ENCODE peak calls at places on chromosomes 13 and 19, in four cellular contexts. One of them, this sample, is unnamed.

GRCh38 chr19:5960005-5961001 is 17.6 kb downstream of the RANBP3 start:
- DNase-seq in stimulated activated CD8-positive, alpha-beta memory T cell treated with anti-CD3 and anti-CD28 coated beads, Interleukin-4, amount 100 ng/mL, for 24 hours: no peak
- DNase-seq in activated naive CD8-positive, alpha-beta T cell treated with anti-CD3 and anti-CD28 coated beads for 36 hours: no peak
- DNase-seq in fibroblast of pulmonary artery: no peak
- DNase-seq in this sample: no peak

GRCh38 chr13:101474419-101474957 is 22.0 kb downstream of the ITGBL1 start:
- DNase-seq in stimulated activated CD8-positive, alpha-beta memory T cell treated with anti-CD3 and anti-CD28 coated beads, Interleukin-4, amount 100 ng/mL, for 24 hours: no peak
- DNase-seq in activated naive CD8-positive, alpha-beta T cell treated with anti-CD3 and anti-CD28 coated beads for 36 hours: no peak
- DNase-seq in fibroblast of pulmonary artery: peak
- DNase-seq in this sample: no peak

GRCh38 chr19:18586311-18586710 is 2.3 kb upstream of the REX1BD start:
- DNase-seq in stimulated activated CD8-positive, alpha-beta memory T cell treated with anti-CD3 and anti-CD28 coated beads, Interleukin-4, amount 100 ng/mL, for 24 hours: no peak
- DNase-seq in activated naive CD8-positive, alpha-beta T cell treated with anti-CD3 and anti-CD28 coated beads for 36 hours: no peak
- DNase-seq in fibroblast of pulmonary artery: no peak
- DNase-seq in this sample: no peak

GRCh38 chr13:65921933-65922332 is 1308.2 kb downstream of the PCDH9 start:
- DNase-seq in fibroblast of pulmonary artery: no peak
- DNase-seq in stimulated activated CD8-positive, alpha-beta memory T cell treated with anti-CD3 and anti-CD28 coated beads, Interleukin-4, amount 100 ng/mL, for 24 hours: no peak
- DNase-seq in activated naive CD8-positive, alpha-beta T cell treated with anti-CD3 and anti-CD28 coated beads for 36 hours: no peak
- DNase-seq in this sample: no peak

GRCh38 chr19:47729799-47730520 is 15.4 kb upstream of the NOP53 start:
- DNase-seq in fibroblast of pulmonary artery: peak
- DNase-seq in activated naive CD8-positive, alpha-beta T cell treated with anti-CD3 and anti-CD28 coated beads for 36 hours: peak
- DNase-seq in stimulated activated CD8-positive, alpha-beta memory T cell treated with anti-CD3 and anti-CD28 coated beads, Interleukin-4, amount 100 ng/mL, for 24 hours: peak
- DNase-seq in this sample: no peak

GRCh38 chr13:96539791-96540190 is 449.9 kb downstream of the HS6ST3 start:
- DNase-seq in stimulated activated CD8-positive, alpha-beta memory T cell treated with anti-CD3 and anti-CD28 coated beads, Interleukin-4, amount 100 ng/mL, for 24 hours: no peak
- DNase-seq in activated naive CD8-positive, alpha-beta T cell treated with anti-CD3 and anti-CD28 coated beads for 36 hours: no peak
- DNase-seq in fibroblast of pulmonary artery: no peak
- DNase-seq in this sample: no peak

GRCh38 chr13:34358811-34359513 is 541.0 kb downstream of the RFC3 start:
- DNase-seq in fibroblast of pulmonary artery: peak
- DNase-seq in stimulated activated CD8-positive, alpha-beta memory T cell treated with anti-CD3 and anti-CD28 coated beads, Interleukin-4, amount 100 ng/mL, for 24 hours: no peak
- DNase-seq in activated naive CD8-positive, alpha-beta T cell treated with anti-CD3 and anti-CD28 coated beads for 36 hours: no peak
- DNase-seq in this sample: no peak

GRCh38 chr19:47615714-47616113 is 6.8 kb downstream of the BICRA start:
- DNase-seq in stimulated activated CD8-positive, alpha-beta memory T cell treated with anti-CD3 and anti-CD28 coated beads, Interleukin-4, amount 100 ng/mL, for 24 hours: no peak
- DNase-seq in activated naive CD8-positive, alpha-beta T cell treated with anti-CD3 and anti-CD28 coated beads for 36 hours: no peak
- DNase-seq in fibroblast of pulmonary artery: no peak
- DNase-seq in this sample: no peak

GRCh38 chr13:107069107-107069776 is 501.3 kb upstream of the ARGLU1 start:
- DNase-seq in activated naive CD8-positive, alpha-beta T cell treated with anti-CD3 and anti-CD28 coated beads for 36 hours: no peak
- DNase-seq in fibroblast of pulmonary artery: no peak
- DNase-seq in stimulated activated CD8-positive, alpha-beta memory T cell treated with anti-CD3 and anti-CD28 coated beads, Interleukin-4, amount 100 ng/mL, for 24 hours: no peak
- DNase-seq in this sample: no peak

GRCh38 chr13:84847107-84847506 is 952.1 kb downstream of the SLITRK6 start:
- DNase-seq in activated naive CD8-positive, alpha-beta T cell treated with anti-CD3 and anti-CD28 coated beads for 36 hours: no peak
- DNase-seq in stimulated activated CD8-positive, alpha-beta memory T cell treated with anti-CD3 and anti-CD28 coated beads, Interleukin-4, amount 100 ng/mL, for 24 hours: no peak
- DNase-seq in fibroblast of pulmonary artery: no peak
- DNase-seq in this sample: no peak

GRCh38 chr19:3527250-3527910 is 11.6 kb upstream of the TEKTIP1 start:
- DNase-seq in stimulated activated CD8-positive, alpha-beta memory T cell treated with anti-CD3 and anti-CD28 coated beads, Interleukin-4, amount 100 ng/mL, for 24 hours: no peak
- DNase-seq in fibroblast of pulmonary artery: no peak
- DNase-seq in activated naive CD8-positive, alpha-beta T cell treated with anti-CD3 and anti-CD28 coated beads for 36 hours: no peak
- DNase-seq in this sample: no peak

GRCh38 chr13:33869005-33869404 is 51.1 kb downstream of the RFC3 start:
- DNase-seq in stimulated activated CD8-positive, alpha-beta memory T cell treated with anti-CD3 and anti-CD28 coated beads, Interleukin-4, amount 100 ng/mL, for 24 hours: no peak
- DNase-seq in fibroblast of pulmonary artery: no peak
- DNase-seq in activated naive CD8-positive, alpha-beta T cell treated with anti-CD3 and anti-CD28 coated beads for 36 hours: no peak
- DNase-seq in this sample: no peak

GRCh38 chr19:45420871-45421270 is 2.8 kb downstream of the ERCC1 start:
- DNase-seq in stimulated activated CD8-positive, alpha-beta memory T cell treated with anti-CD3 and anti-CD28 coated beads, Interleukin-4, amount 100 ng/mL, for 24 hours: no peak
- DNase-seq in activated naive CD8-positive, alpha-beta T cell treated with anti-CD3 and anti-CD28 coated beads for 36 hours: no peak
- DNase-seq in fibroblast of pulmonary artery: no peak
- DNase-seq in this sample: no peak

GRCh38 chr19:53927745-53928144 is 18.7 kb downstream of the CACNG7 start:
- DNase-seq in fibroblast of pulmonary artery: peak
- DNase-seq in stimulated activated CD8-positive, alpha-beta memory T cell treated with anti-CD3 and anti-CD28 coated beads, Interleukin-4, amount 100 ng/mL, for 24 hours: no peak
- DNase-seq in activated naive CD8-positive, alpha-beta T cell treated with anti-CD3 and anti-CD28 coated beads for 36 hours: no peak
- DNase-seq in this sample: no peak

GRCh38 chr19:48271531-48272151 is 1.8 kb downstream of the ZNF114 start:
- DNase-seq in stimulated activated CD8-positive, alpha-beta memory T cell treated with anti-CD3 and anti-CD28 coated beads, Interleukin-4, amount 100 ng/mL, for 24 hours: no peak
- DNase-seq in fibroblast of pulmonary artery: peak
- DNase-seq in activated naive CD8-positive, alpha-beta T cell treated with anti-CD3 and anti-CD28 coated beads for 36 hours: peak
- DNase-seq in this sample: peak

GRCh38 chr19:54478677-54479266 is 5.7 kb upstream of the CDC42EP5 start:
- DNase-seq in fibroblast of pulmonary artery: peak
- DNase-seq in stimulated activated CD8-positive, alpha-beta memory T cell treated with anti-CD3 and anti-CD28 coated beads, Interleukin-4, amount 100 ng/mL, for 24 hours: no peak
- DNase-seq in activated naive CD8-positive, alpha-beta T cell treated with anti-CD3 and anti-CD28 coated beads for 36 hours: no peak
- DNase-seq in this sample: no peak

GRCh38 chr19:7145494-7145893 is 76.0 kb downstream of the ZNF557 start:
- DNase-seq in fibroblast of pulmonary artery: no peak
- DNase-seq in activated naive CD8-positive, alpha-beta T cell treated with anti-CD3 and anti-CD28 coated beads for 36 hours: no peak
- DNase-seq in stimulated activated CD8-positive, alpha-beta memory T cell treated with anti-CD3 and anti-CD28 coated beads, Interleukin-4, amount 100 ng/mL, for 24 hours: no peak
- DNase-seq in this sample: no peak

GRCh38 chr13:112210401-112210800 is 143.5 kb downstream of the SOX1 start:
- DNase-seq in fibroblast of pulmonary artery: no peak
- DNase-seq in stimulated activated CD8-positive, alpha-beta memory T cell treated with anti-CD3 and anti-CD28 coated beads, Interleukin-4, amount 100 ng/mL, for 24 hours: no peak
- DNase-seq in activated naive CD8-positive, alpha-beta T cell treated with anti-CD3 and anti-CD28 coated beads for 36 hours: no peak
- DNase-seq in this sample: no peak